ENCODE peak calls at places on chromosomes 11 and 22, in ten cellular contexts. One of them, this sample, is unnamed.

GRCh38 chr22:40679249-40679963 is at the start of gene MCHR1:
- DNase-seq in AG04450: no peak
- DNase-seq in IMR-90: peak; percentile 14
- DNase-seq in BE2C: peak; percentile 55
- DNase-seq in OCI-LY7: no peak
- DNase-seq in HCT116: no peak
- DNase-seq in CD8-positive, alpha-beta T cell: no peak
- DNase-seq in GM23338: no peak
- DNase-seq in HepG2: no peak
- DNase-seq in heart right ventricle: no peak
- DNase-seq in this sample: no peak

GRCh38 chr11:119505861-119506260 is 82.9 kb upstream of the THY1 start:
- DNase-seq in AG04450: no peak
- DNase-seq in IMR-90: peak; percentile 13
- DNase-seq in BE2C: peak; percentile 77
- DNase-seq in OCI-LY7: no peak
- DNase-seq in HCT116: no peak
- DNase-seq in CD8-positive, alpha-beta T cell: no peak
- DNase-seq in GM23338: no peak
- DNase-seq in HepG2: no peak
- DNase-seq in heart right ventricle: no peak
- DNase-seq in this sample: no peak

GRCh38 chr11:932435-932834 is 6.8 kb downstream of the AP2A2 start:
- DNase-seq in AG04450: no peak
- DNase-seq in IMR-90: no peak
- DNase-seq in BE2C: no peak
- DNase-seq in OCI-LY7: no peak
- DNase-seq in HCT116: no peak
- DNase-seq in CD8-positive, alpha-beta T cell: no peak
- DNase-seq in GM23338: no peak
- DNase-seq in HepG2: no peak
- DNase-seq in heart right ventricle: no peak
- DNase-seq in this sample: no peak

GRCh38 chr11:36345535-36346141 is 49.5 kb downstream of the PRR5L start:
- DNase-seq in AG04450: no peak
- DNase-seq in IMR-90: no peak
- DNase-seq in BE2C: no peak
- DNase-seq in OCI-LY7: no peak
- DNase-seq in HCT116: no peak
- DNase-seq in CD8-positive, alpha-beta T cell: no peak
- DNase-seq in GM23338: no peak
- DNase-seq in HepG2: no peak
- DNase-seq in heart right ventricle: no peak
- DNase-seq in this sample: no peak

GRCh38 chr11:69669486-69669885 is 5.7 kb downstream of the LTO1 start:
- DNase-seq in AG04450: no peak
- DNase-seq in IMR-90: no peak
- DNase-seq in BE2C: no peak
- DNase-seq in OCI-LY7: no peak
- DNase-seq in HCT116: no peak
- DNase-seq in CD8-positive, alpha-beta T cell: no peak
- DNase-seq in GM23338: no peak
- DNase-seq in HepG2: no peak
- DNase-seq in heart right ventricle: no peak
- DNase-seq in this sample: no peak

GRCh38 chr11:46729110-46730027 is 10.4 kb downstream of the F2 start:
- DNase-seq in AG04450: no peak
- DNase-seq in IMR-90: peak; percentile 47
- DNase-seq in BE2C: no peak
- DNase-seq in OCI-LY7: no peak
- DNase-seq in HCT116: no peak
- DNase-seq in CD8-positive, alpha-beta T cell: no peak
- DNase-seq in GM23338: no peak
- DNase-seq in HepG2: no peak
- DNase-seq in heart right ventricle: no peak
- DNase-seq in this sample: no peak

GRCh38 chr11:88421530-88421929 is 84.0 kb upstream of the CTSC start:
- DNase-seq in AG04450: no peak
- DNase-seq in IMR-90: peak; percentile 48
- DNase-seq in BE2C: no peak
- DNase-seq in OCI-LY7: no peak
- DNase-seq in HCT116: no peak
- DNase-seq in CD8-positive, alpha-beta T cell: no peak
- DNase-seq in GM23338: peak; percentile 32
- DNase-seq in HepG2: no peak
- DNase-seq in heart right ventricle: no peak
- DNase-seq in this sample: peak; percentile 47

GRCh38 chr11:70089631-70090030 is 11.5 kb downstream of the ANO1 start:
- DNase-seq in AG04450: no peak
- DNase-seq in IMR-90: no peak
- DNase-seq in BE2C: no peak
- DNase-seq in OCI-LY7: no peak
- DNase-seq in HCT116: no peak
- DNase-seq in CD8-positive, alpha-beta T cell: no peak
- DNase-seq in GM23338: no peak
- DNase-seq in HepG2: no peak
- DNase-seq in heart right ventricle: no peak
- DNase-seq in this sample: no peak

DNA sequence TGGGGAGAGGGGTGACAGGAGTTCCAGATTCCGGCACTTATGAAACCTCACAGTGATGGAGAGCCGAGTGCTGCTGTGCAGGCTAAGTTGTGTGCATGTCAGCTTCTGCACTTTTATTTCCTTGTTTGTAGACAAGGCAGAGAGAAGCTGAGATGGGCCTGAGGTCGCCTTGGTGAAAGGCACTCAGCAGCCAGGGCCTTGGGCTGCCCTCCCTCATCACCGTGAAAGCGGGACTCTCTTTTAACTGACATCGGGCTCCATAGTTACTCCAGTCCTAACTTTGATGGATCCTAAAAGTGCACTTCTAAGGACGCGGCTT is 7.6 kb downstream of the CD81 start:
- DNase-seq in AG04450: no peak
- DNase-seq in IMR-90: no peak
- DNase-seq in BE2C: no peak
- DNase-seq in OCI-LY7: no peak
- DNase-seq in HCT116: no peak
- DNase-seq in CD8-positive, alpha-beta T cell: no peak
- DNase-seq in GM23338: no peak
- DNase-seq in HepG2: no peak
- DNase-seq in heart right ventricle: no peak
- DNase-seq in this sample: no peak
- H3K4me3 ChIP-seq in AG04450: no peak overlapping the region
- H3K4me3 ChIP-seq in IMR-90: no peak overlapping the region
- H3K4me3 ChIP-seq in BE2C: no peak overlapping the region
- H3K4me3 ChIP-seq in OCI-LY7: peak overlapping the region; percentile 80
- H3K4me3 ChIP-seq in HCT116: no peak overlapping the region
- H3K4me3 ChIP-seq in CD8-positive, alpha-beta T cell: no peak overlapping the region
- H3K4me3 ChIP-seq in GM23338: no peak overlapping the region
- H3K4me3 ChIP-seq in HepG2: no peak overlapping the region
- H3K4me3 ChIP-seq in heart right ventricle: no peak overlapping the region
- H3K4me3 ChIP-seq in this sample: peak overlapping the region; percentile 9

GRCh38 chr22:20187777-20188566 is 37.1 kb upstream of the CCDC188 start:
- DNase-seq in AG04450: no peak
- DNase-seq in IMR-90: no peak
- DNase-seq in BE2C: no peak
- DNase-seq in OCI-LY7: no peak
- DNase-seq in HCT116: no peak
- DNase-seq in CD8-positive, alpha-beta T cell: no peak
- DNase-seq in GM23338: no peak
- DNase-seq in HepG2: no peak
- DNase-seq in heart right ventricle: peak; percentile 35
- DNase-seq in this sample: no peak

GRCh38 chr22:20185750-20186149 is 34.9 kb upstream of the CCDC188 start:
- DNase-seq in AG04450: no peak
- DNase-seq in IMR-90: no peak
- DNase-seq in BE2C: no peak
- DNase-seq in OCI-LY7: no peak
- DNase-seq in HCT116: no peak
- DNase-seq in CD8-positive, alpha-beta T cell: no peak
- DNase-seq in GM23338: no peak
- DNase-seq in HepG2: no peak
- DNase-seq in heart right ventricle: no peak
- DNase-seq in this sample: no peak

GRCh38 chr22:20186871-20187546 is 36.2 kb upstream of the CCDC188 start:
- DNase-seq in AG04450: no peak
- DNase-seq in IMR-90: no peak
- DNase-seq in BE2C: no peak
- DNase-seq in OCI-LY7: no peak
- DNase-seq in HCT116: no peak
- DNase-seq in CD8-positive, alpha-beta T cell: no peak
- DNase-seq in GM23338: no peak
- DNase-seq in HepG2: no peak
- DNase-seq in heart right ventricle: no peak
- DNase-seq in this sample: no peak

GRCh38 chr22:20184501-20185145 is 33.8 kb upstream of the CCDC188 start:
- DNase-seq in AG04450: no peak
- DNase-seq in IMR-90: no peak
- DNase-seq in BE2C: no peak
- DNase-seq in OCI-LY7: no peak
- DNase-seq in HCT116: no peak
- DNase-seq in CD8-positive, alpha-beta T cell: no peak
- DNase-seq in GM23338: no peak
- DNase-seq in HepG2: no peak
- DNase-seq in heart right ventricle: no peak
- DNase-seq in this sample: no peak

GRCh38 chr22:20186183-20186870 is 35.5 kb upstream of the CCDC188 start:
- DNase-seq in AG04450: no peak
- DNase-seq in IMR-90: no peak
- DNase-seq in BE2C: no peak
- DNase-seq in OCI-LY7: peak; percentile 10
- DNase-seq in HCT116: no peak
- DNase-seq in CD8-positive, alpha-beta T cell: no peak
- DNase-seq in GM23338: peak; percentile 86
- DNase-seq in HepG2: peak; percentile 44
- DNase-seq in heart right ventricle: no peak
- DNase-seq in this sample: no peak
- TF ChIP-seq CTCF in AG04450: peak; percentile 8
- TF ChIP-seq CTCF in IMR-90: peak; percentile 15
- TF ChIP-seq CTCF in BE2C: peak; percentile 15
- TF ChIP-seq CTCF in OCI-LY7: peak; percentile 53
- TF ChIP-seq CTCF in HCT116: peak; percentile 46
- TF ChIP-seq CTCF in CD8-positive, alpha-beta T cell: no peak
- TF ChIP-seq CTCF in GM23338: peak; percentile 79
- TF ChIP-seq CTCF in HepG2: peak; percentile 39
- TF ChIP-seq CTCF in heart right ventricle: no peak
- TF ChIP-seq CTCF in this sample: no peak

GRCh38 chr11:10261821-10262220 is 32.2 kb downstream of the SBF2 start:
- DNase-seq in AG04450: no peak
- DNase-seq in IMR-90: peak; percentile 61
- DNase-seq in BE2C: no peak
- DNase-seq in OCI-LY7: no peak
- DNase-seq in HCT116: no peak
- DNase-seq in CD8-positive, alpha-beta T cell: no peak
- DNase-seq in GM23338: no peak
- DNase-seq in HepG2: no peak
- DNase-seq in heart right ventricle: no peak
- DNase-seq in this sample: no peak

GRCh38 chr11:10265936-10266335 is 28.1 kb downstream of the SBF2 start:
- DNase-seq in AG04450: no peak
- DNase-seq in IMR-90: peak; percentile 37
- DNase-seq in BE2C: no peak
- DNase-seq in OCI-LY7: no peak
- DNase-seq in HCT116: no peak
- DNase-seq in CD8-positive, alpha-beta T cell: no peak
- DNase-seq in GM23338: no peak
- DNase-seq in HepG2: no peak
- DNase-seq in heart right ventricle: no peak
- DNase-seq in this sample: no peak

GRCh38 chr11:10268746-10269487 is 25.1 kb downstream of the SBF2 start:
- DNase-seq in AG04450: no peak
- DNase-seq in IMR-90: peak; percentile 53
- DNase-seq in BE2C: no peak
- DNase-seq in OCI-LY7: no peak
- DNase-seq in HCT116: no peak
- DNase-seq in CD8-positive, alpha-beta T cell: no peak
- DNase-seq in GM23338: no peak
- DNase-seq in HepG2: no peak
- DNase-seq in heart right ventricle: no peak
- DNase-seq in this sample: no peak

GRCh38 chr11:10267821-10268220 is 26.2 kb downstream of the SBF2 start:
- DNase-seq in AG04450: no peak
- DNase-seq in IMR-90: no peak
- DNase-seq in BE2C: no peak
- DNase-seq in OCI-LY7: no peak
- DNase-seq in HCT116: no peak
- DNase-seq in CD8-positive, alpha-beta T cell: no peak
- DNase-seq in GM23338: no peak
- DNase-seq in HepG2: no peak
- DNase-seq in heart right ventricle: no peak
- DNase-seq in this sample: no peak

GRCh38 chr11:10263929-10264328 is 30.1 kb downstream of the SBF2 start:
- DNase-seq in AG04450: peak; percentile 48
- DNase-seq in IMR-90: peak; percentile 85
- DNase-seq in BE2C: no peak
- DNase-seq in OCI-LY7: no peak
- DNase-seq in HCT116: no peak
- DNase-seq in CD8-positive, alpha-beta T cell: no peak
- DNase-seq in GM23338: no peak
- DNase-seq in HepG2: no peak
- DNase-seq in heart right ventricle: no peak
- DNase-seq in this sample: no peak
- H3K4me3 ChIP-seq in AG04450: no peak overlapping the region
- H3K4me3 ChIP-seq in IMR-90: no peak overlapping the region
- H3K4me3 ChIP-seq in BE2C: no peak overlapping the region
- H3K4me3 ChIP-seq in OCI-LY7: no peak overlapping the region
- H3K4me3 ChIP-seq in HCT116: no peak overlapping the region
- H3K4me3 ChIP-seq in CD8-positive, alpha-beta T cell: no peak overlapping the region
- H3K4me3 ChIP-seq in GM23338: no peak overlapping the region
- H3K4me3 ChIP-seq in HepG2: no peak overlapping the region
- H3K4me3 ChIP-seq in heart right ventricle: no peak overlapping the region
- H3K4me3 ChIP-seq in this sample: no peak overlapping the region

GRCh38 chr11:133249065-133249464 is 283.2 kb downstream of the OPCML start:
- DNase-seq in AG04450: no peak
- DNase-seq in IMR-90: no peak
- DNase-seq in BE2C: no peak
- DNase-seq in OCI-LY7: no peak
- DNase-seq in HCT116: no peak
- DNase-seq in CD8-positive, alpha-beta T cell: no peak
- DNase-seq in GM23338: no peak
- DNase-seq in HepG2: no peak
- DNase-seq in heart right ventricle: no peak
- DNase-seq in this sample: no peak

GRCh38 chr11:133238455-133238854 is 293.8 kb downstream of the OPCML start:
- DNase-seq in AG04450: no peak
- DNase-seq in IMR-90: no peak
- DNase-seq in BE2C: no peak
- DNase-seq in OCI-LY7: no peak
- DNase-seq in HCT116: no peak
- DNase-seq in CD8-positive, alpha-beta T cell: no peak
- DNase-seq in GM23338: no peak
- DNase-seq in HepG2: no peak
- DNase-seq in heart right ventricle: no peak
- DNase-seq in this sample: no peak

GRCh38 chr11:133239530-133239929 is 292.8 kb downstream of the OPCML start:
- DNase-seq in AG04450: no peak
- DNase-seq in IMR-90: no peak
- DNase-seq in BE2C: no peak
- DNase-seq in OCI-LY7: no peak
- DNase-seq in HCT116: no peak
- DNase-seq in CD8-positive, alpha-beta T cell: no peak
- DNase-seq in GM23338: peak; percentile 60
- DNase-seq in HepG2: no peak
- DNase-seq in heart right ventricle: no peak
- DNase-seq in this sample: no peak

GRCh38 chr11:133240908-133241307 is 291.4 kb downstream of the OPCML start:
- DNase-seq in AG04450: no peak
- DNase-seq in IMR-90: no peak
- DNase-seq in BE2C: no peak
- DNase-seq in OCI-LY7: no peak
- DNase-seq in HCT116: no peak
- DNase-seq in CD8-positive, alpha-beta T cell: no peak
- DNase-seq in GM23338: no peak
- DNase-seq in HepG2: no peak
- DNase-seq in heart right ventricle: no peak
- DNase-seq in this sample: no peak

DNA sequence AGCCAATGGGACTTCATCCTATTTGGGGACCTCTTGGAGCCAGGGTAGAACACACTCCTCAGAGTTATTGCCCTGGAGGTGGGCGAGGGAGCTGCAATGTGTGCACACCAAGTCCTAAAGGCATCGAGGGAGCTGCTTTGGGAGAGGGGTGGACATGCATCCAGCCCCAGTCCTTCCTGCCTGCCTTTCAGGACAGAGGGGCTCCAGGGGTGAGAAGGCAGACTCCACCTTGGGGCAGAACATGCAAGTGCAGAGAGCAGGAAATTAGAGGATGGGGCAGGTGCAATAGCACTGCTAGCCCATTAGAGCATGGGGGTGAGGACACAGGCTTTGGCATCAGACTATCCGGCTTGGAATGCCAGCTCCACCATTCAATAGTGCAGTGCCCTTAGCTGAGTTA is 288.5 kb downstream of the OPCML start:
- DNase-seq in AG04450: no peak
- DNase-seq in IMR-90: no peak
- DNase-seq in BE2C: no peak
- DNase-seq in OCI-LY7: no peak
- DNase-seq in HCT116: no peak
- DNase-seq in CD8-positive, alpha-beta T cell: no peak
- DNase-seq in GM23338: peak; percentile 68
- DNase-seq in HepG2: no peak
- DNase-seq in heart right ventricle: no peak
- DNase-seq in this sample: no peak
- TF ChIP-seq CTCF in AG04450: no peak
- TF ChIP-seq CTCF in IMR-90: no peak
- TF ChIP-seq CTCF in BE2C: no peak
- TF ChIP-seq CTCF in OCI-LY7: no peak
- TF ChIP-seq CTCF in HCT116: no peak
- TF ChIP-seq CTCF in CD8-positive, alpha-beta T cell: no peak
- TF ChIP-seq CTCF in GM23338: peak; percentile 50
- TF ChIP-seq CTCF in HepG2: no peak
- TF ChIP-seq CTCF in heart right ventricle: no peak
- TF ChIP-seq CTCF in this sample: peak; percentile 17

This sample was measured in GM12864.